ENCODE peak calls at places on chromosome 15, in seven cellular contexts. Y is ELF-1, S is neural progenitor cell, E is WTC11, C is RPMI8226, M is Calu3, J is NCI-H82. Z is an unnamed sample.

GRCh38 chr15:90439946-90440345 is 51.9 kb downstream of the IQGAP1 start:
- DNase-seq in Y (no peak), S (no peak), M (no peak), C (no peak), E (no peak), J (no peak), Z (no peak)

GRCh38 chr15:91055548-91056331 is 33.3 kb upstream of the VPS33B start:
- DNase-seq in Y (peak; percentile 70), C (peak; percentile 55), E (peak; percentile 74), J (peak; percentile 89), S (peak; percentile 88), M (peak; percentile 81), Z (peak; percentile 60)

GRCh38 chr15:95105229-95105628 is 873.9 kb downstream of the MCTP2 start:
- DNase-seq in M (no peak), C (no peak), J (no peak), S (no peak), E (no peak), Y (no peak), Z (no peak)

GRCh38 chr15:40845511-40846284 is 1.9 kb downstream of the SPINT1 start:
- DNase-seq in Y (peak; percentile 89), M (peak; percentile 78), S (no peak), E (peak; percentile 35), C (peak; percentile 71), J (peak; percentile 62), Z (no peak)

GRCh38 chr15:63348392-63348791 is 33.3 kb downstream of the CA12 start:
- DNase-seq in C (peak; percentile 74), J (no peak), E (no peak), M (peak; percentile 40), S (no peak), Y (no peak), Z (no peak)

GRCh38 chr15:62964251-62964650 is 78.3 kb upstream of the TPM1 start:
- DNase-seq in Y (no peak), S (peak; percentile 21), J (peak; percentile 97), E (no peak), C (no peak), M (no peak), Z (no peak)

GRCh38 chr15:31953573-31953972 is 76.7 kb upstream of the CHRNA7 start:
- DNase-seq in M (no peak), C (no peak), Y (peak; percentile 23), S (peak; percentile 21), J (peak; percentile 40), E (peak; percentile 49), Z (no peak)

GRCh38 chr15:73799466-73799865 is 46.3 kb upstream of the INSYN1 start:
- DNase-seq in S (no peak), E (no peak), J (no peak), Y (no peak), M (no peak), C (no peak), Z (no peak)

GRCh38 chr15:92806763-92807162 is 93.4 kb upstream of the CHD2 start:
- DNase-seq in E (no peak), C (no peak), M (no peak), S (no peak), J (no peak), Y (no peak), Z (no peak)

GRCh38 chr15:71254503-71254902 is 139.2 kb downstream of the THSD4 start:
- DNase-seq in Y (no peak), J (peak; percentile 65), S (no peak), C (no peak), M (no peak), E (no peak), Z (no peak)

GRCh38 chr15:59317211-59317610 is 55.5 kb downstream of the MYO1E start:
- DNase-seq in M (no peak), C (no peak), S (no peak), J (no peak), Y (no peak), E (no peak), Z (no peak)

GRCh38 chr15:94305133-94305532 is 73.8 kb downstream of the MCTP2 start:
- DNase-seq in E (no peak), J (no peak), Y (no peak), C (no peak), M (no peak), S (no peak), Z (no peak)

GRCh38 chr15:89243046-89243690 is 611 bp upstream of the FANCI start:
- DNase-seq in E (no peak), S (no peak), Y (no peak), J (peak; percentile 16), M (no peak), C (peak; percentile 15), Z (no peak)

GRCh38 chr15:59013246-59013645 is 25.8 kb downstream of the RNF111 start:
- DNase-seq in Y (no peak), E (no peak), C (no peak), M (no peak), S (no peak), J (no peak), Z (no peak)

GRCh38 chr15:59166156-59166555 is 40.5 kb upstream of the LDHAL6B start:
- DNase-seq in Y (no peak), E (no peak), M (no peak), J (no peak), C (no peak), S (no peak), Z (no peak)

GRCh38 chr15:45221967-45222366 is 30.1 kb upstream of the SLC28A2 start:
- DNase-seq in E (no peak), C (no peak), Y (no peak), J (peak; percentile 20), S (no peak), M (no peak), Z (no peak)

GRCh38 chr15:77904436-77904821 is 173.1 kb downstream of the TBC1D2B start:
- DNase-seq in J (no peak), E (peak; percentile 11), Y (no peak), C (no peak), M (no peak), S (no peak), Z (no peak)

GRCh38 chr15:64314456-64314855 is 41.5 kb downstream of the CSNK1G1 start:
- DNase-seq in Y (no peak), C (no peak), S (no peak), E (no peak), J (no peak), M (no peak), Z (no peak)

GRCh38 chr15:49423021-49423420 is at the start of gene FGF7:
- DNase-seq in Y (no peak), J (peak; percentile 3), S (peak; percentile 25), C (no peak), E (no peak), M (no peak), Z (no peak)

GRCh38 chr15:79849789-79850188 is 47.0 kb downstream of the MTHFS start:
- DNase-seq in Y (peak; percentile 49), C (peak; percentile 24), M (peak; percentile 30), E (peak; percentile 63), S (peak; percentile 46), J (peak; percentile 53), Z (no peak)

GRCh38 chr15:73630796-73631471 is 2.3 kb downstream of the NPTN start:
- DNase-seq in C (no peak), M (no peak), E (no peak), S (no peak), J (peak; percentile 10), Y (no peak), Z (no peak)

GRCh38 chr15:62644874-62645755 is 397.4 kb upstream of the TPM1 start:
- DNase-seq in C (no peak), M (no peak), Y (peak; percentile 40), E (no peak), S (no peak), J (peak; percentile 77), Z (no peak)

GRCh38 chr15:81410318-81410753 is 36.3 kb upstream of the TMC3 start:
- DNase-seq in C (peak; percentile 68), M (peak; percentile 46), Y (peak; percentile 84), E (peak; percentile 24), S (peak; percentile 84), J (peak; percentile 88), Z (peak; percentile 36)

GRCh38 chr15:33022629-33023028 is 171.9 kb downstream of the FMN1 start:
- DNase-seq in J (no peak), C (peak; percentile 25), S (peak; percentile 33), Y (peak; percentile 71), M (peak; percentile 0), E (peak; percentile 54), Z (no peak)

GRCh38 chr15:70275461-70276138 is 177.9 kb upstream of the TLE3 start:
- DNase-seq in C (no peak), M (no peak), J (no peak), S (no peak), Y (no peak), E (no peak), Z (no peak)

GRCh38 chr15:85730001-85730820 is 64.5 kb downstream of the KLHL25 start:
- DNase-seq in S (peak; percentile 78), J (peak; percentile 87), E (no peak), C (peak; percentile 72), Y (peak; percentile 59), M (peak; percentile 64), Z (peak; percentile 49)

GRCh38 chr15:74121858-74122257 is 8.5 kb upstream of the ISLR2 start:
- DNase-seq in M (no peak), C (no peak), Y (no peak), J (no peak), S (no peak), E (no peak), Z (no peak)

GRCh38 chr15:96363692-96364091 is 33.2 kb downstream of the NR2F2 start:
- DNase-seq in J (no peak), C (no peak), Y (no peak), S (peak; percentile 20), E (no peak), M (no peak), Z (peak; percentile 5)

GRCh38 chr15:63495343-63495742 is 9.1 kb upstream of the USP3 start:
- DNase-seq in E (no peak), J (peak; percentile 83), C (no peak), M (no peak), Y (no peak), S (no peak), Z (no peak)

GRCh38 chr15:56767315-56767714 is 34.0 kb upstream of the ZNF280D start:
- DNase-seq in Y (no peak), M (no peak), S (no peak), E (no peak), C (no peak), J (no peak), Z (peak; percentile 20)

GRCh38 chr15:87907676-87908446 is 348.7 kb downstream of the NTRK3 start:
- DNase-seq in J (no peak), Y (no peak), E (no peak), S (no peak), M (no peak), C (no peak), Z (no peak)

GRCh38 chr15:65981837-65982696 is 112.8 kb downstream of the RAB11A start:
- DNase-seq in J (peak; percentile 81), E (peak; percentile 88), C (peak; percentile 86), Y (peak; percentile 73), S (peak; percentile 83), M (peak; percentile 78), Z (peak; percentile 78)

GRCh38 chr15:57751177-57751800 is 44.8 kb downstream of the POLR2M start:
- DNase-seq in S (peak; percentile 63), Y (no peak), M (peak; percentile 37), C (peak; percentile 18), E (no peak), J (peak; percentile 45), Z (peak; percentile 45)

GRCh38 chr15:92992712-92993111 is 92.6 kb downstream of the CHD2 start:
- DNase-seq in S (no peak), M (no peak), Y (no peak), J (no peak), C (no peak), E (no peak), Z (no peak)

GRCh38 chr15:39661776-39662175 is 80.9 kb downstream of the THBS1 start:
- DNase-seq in Y (no peak), J (no peak), M (no peak), C (no peak), S (no peak), E (no peak), Z (no peak)

GRCh38 chr15:74529911-74530310 is 11.1 kb upstream of the ARID3B start:
- DNase-seq in C (no peak), S (no peak), J (no peak), M (no peak), Y (no peak), E (no peak), Z (no peak)